ENCODE peak calls at places on chromosomes 7 and 10, in seven cellular contexts. E is kidney, Y is endodermal cell, O is AG09309, P is esophagus squamous epithelium, F is HFF-Myc, A is endothelial cell of umbilical vein. V is an unnamed sample.

GRCh38 chr7:28272461-28272877 is 91.9 kb upstream of the JAZF1 start:
- DNase-seq in E (no peak), Y (peak; percentile 83), O (peak; percentile 18), P (no peak), F (peak; percentile 5), A (peak; percentile 51), V (peak; percentile 36)

GRCh38 chr10:15313844-15314243 is 57.2 kb downstream of the FAM171A1 start:
- DNase-seq in E (no peak), Y (no peak), O (no peak), P (no peak), F (no peak), A (peak; percentile 84), V (no peak)

GRCh38 chr10:86962981-86963310 is 4.5 kb downstream of the SNCG start:
- DNase-seq in E (no peak), Y (no peak), O (no peak), P (no peak), F (no peak), A (no peak), V (no peak)

GRCh38 chr10:31961675-31962074 is 33.0 kb upstream of the ARHGAP12 start:
- DNase-seq in E (no peak), Y (no peak), O (peak; percentile 65), P (no peak), F (peak; percentile 39), A (no peak), V (no peak)

GRCh38 chr10:104117839-104118323 is 4.1 kb upstream of the SFR1 start:
- DNase-seq in E (no peak), Y (no peak), O (no peak), P (no peak), F (no peak), A (no peak), V (no peak)

GRCh38 chr7:16417958-16418357 is 3.4 kb downstream of the CRPPA start:
- DNase-seq in E (no peak), Y (no peak), O (no peak), P (no peak), F (no peak), A (no peak), V (no peak)

GRCh38 chr7:27178366-27178765 is 4.2 kb upstream of the HOXA10 start:
- DNase-seq in E (no peak), Y (peak; percentile 36), O (no peak), P (no peak), F (no peak), A (peak; percentile 60), V (no peak)

GRCh38 chr7:50411333-50412028 is 38.7 kb downstream of the FIGNL1 start:
- DNase-seq in E (no peak), Y (no peak), O (no peak), P (no peak), F (no peak), A (no peak), V (no peak)

GRCh38 chr10:44696496-44696895 is 214.6 kb upstream of the TMEM72 start:
- DNase-seq in E (no peak), Y (no peak), O (peak; percentile 88), P (no peak), F (peak; percentile 84), A (no peak), V (peak; percentile 93)

GRCh38 chr7:118311121-118311803 is 86.8 kb downstream of the ANKRD7 start:
- DNase-seq in E (no peak), Y (no peak), O (no peak), P (no peak), F (no peak), A (no peak), V (peak; percentile 15)

GRCh38 chr10:69835875-69836727 is 34.4 kb downstream of the COL13A1 start:
- DNase-seq in E (no peak), Y (no peak), O (no peak), P (no peak), F (no peak), A (no peak), V (no peak)

GRCh38 chr10:71259815-71260501 is 47.6 kb downstream of the UNC5B start:
- DNase-seq in E (peak; percentile 81), Y (no peak), O (no peak), P (no peak), F (no peak), A (no peak), V (no peak)

GRCh38 chr10:120970595-120971529 is 119.7 kb downstream of the WDR11 start:
- DNase-seq in E (no peak), Y (no peak), O (no peak), P (no peak), F (no peak), A (no peak), V (no peak)

GRCh38 chr7:4479367-4480039 is 202.6 kb upstream of the FOXK1 start:
- DNase-seq in E (no peak), Y (peak; percentile 85), O (no peak), P (no peak), F (peak; percentile 3), A (peak; percentile 41), V (peak; percentile 28)

GRCh38 chr7:121544726-121545125 is 148.6 kb upstream of the FAM3C start:
- DNase-seq in E (no peak), Y (peak; percentile 63), O (peak; percentile 84), P (no peak), F (peak; percentile 83), A (peak; percentile 96), V (peak; percentile 95)

GRCh38 chr7:946256-946996 is 8.1 kb downstream of the ADAP1 start:
- DNase-seq in E (peak; percentile 79), Y (no peak), O (no peak), P (no peak), F (no peak), A (no peak), V (no peak)

GRCh38 chr10:89535185-89536012 is at the start of gene SLC16A12:
- DNase-seq in E (peak; percentile 79), Y (peak; percentile 90), O (no peak), P (no peak), F (no peak), A (no peak), V (no peak)

GRCh38 chr10:60376953-60377352 is 12.7 kb downstream of the ANK3 start:
- DNase-seq in E (no peak), Y (no peak), O (no peak), P (no peak), F (no peak), A (no peak), V (no peak)

GRCh38 chr7:27714831-27715444 is 25.0 kb upstream of the TAX1BP1 start:
- DNase-seq in E (no peak), Y (no peak), O (no peak), P (no peak), F (no peak), A (peak; percentile 96), V (no peak)

GRCh38 chr10:114544045-114544659 is 113.9 kb downstream of the ABLIM1 start:
- DNase-seq in E (peak; percentile 82), Y (no peak), O (no peak), P (peak; percentile 30), F (no peak), A (no peak), V (no peak)

GRCh38 chr7:101896312-101896711 is 78.9 kb downstream of the CUX1 start:
- DNase-seq in E (no peak), Y (no peak), O (no peak), P (no peak), F (no peak), A (no peak), V (no peak)

DNA sequence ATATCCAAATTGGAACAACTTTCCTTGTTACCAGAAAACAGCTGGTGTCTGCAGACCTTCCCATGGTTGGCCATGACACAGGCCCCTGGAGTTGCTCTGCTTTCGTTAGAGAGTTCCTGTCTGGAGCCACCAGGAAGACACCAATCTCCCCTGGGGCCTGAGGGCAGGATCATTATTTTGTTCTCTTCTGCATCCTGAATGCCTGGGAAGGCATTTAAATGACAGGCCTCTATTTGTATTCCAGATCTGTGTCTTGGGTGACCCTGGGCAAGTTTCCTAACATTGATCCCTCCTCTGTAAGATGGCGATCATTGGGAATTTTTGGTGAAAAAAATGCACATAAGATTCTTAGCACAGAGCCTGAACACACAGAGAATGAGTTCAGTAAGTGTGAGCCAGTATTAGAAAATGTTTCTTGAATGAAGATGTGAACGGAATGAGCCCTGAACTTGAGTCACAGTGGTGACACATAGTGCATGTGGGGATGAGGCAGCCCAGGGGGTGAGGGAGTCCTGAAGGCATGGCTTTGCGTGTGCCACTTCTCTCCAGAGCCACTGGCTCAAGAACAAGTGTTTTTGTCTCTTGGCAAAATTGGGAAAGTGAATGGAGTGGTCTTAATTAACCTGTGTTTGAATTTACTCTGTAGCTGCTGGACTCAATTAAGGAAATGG is 28.4 kb downstream of the BMPER start:
- DNase-seq in E (no peak), Y (no peak), O (peak; percentile 67), P (no peak), F (peak; percentile 46), A (no peak), V (peak; percentile 6)
- TF ChIP-seq CTCF in E (no peak), Y (no peak), O (no peak), P (no peak), F (no peak), A (no peak), V (no peak)

GRCh38 chr7:116526897-116527296 is 2.1 kb downstream of the CAV1 start:
- DNase-seq in E (no peak), Y (no peak), O (no peak), P (no peak), F (no peak), A (peak; percentile 45), V (no peak)
- H3K4me3 ChIP-seq in E (no peak overlapping the region), Y (peak overlapping the region; percentile 90), O (peak overlapping the region; percentile 98), P (peak overlapping the region; percentile 56), F (peak overlapping the region; percentile 96), A (peak overlapping the region; percentile 90), V (peak overlapping the region; percentile 79)

GRCh38 chr7:46129831-46130230 is 208.8 kb upstream of the IGFBP3 start:
- DNase-seq in E (no peak), Y (no peak), O (no peak), P (no peak), F (no peak), A (no peak), V (no peak)
- TF ChIP-seq CTCF in E (no peak), Y (no peak), O (peak; percentile 50), P (no peak), F (no peak), A (no peak), V (no peak)

GRCh38 chr10:84429926-84430520 is 101.6 kb downstream of the CCSER2 start:
- DNase-seq in E (no peak), Y (peak; percentile 94), O (no peak), P (no peak), F (peak; percentile 26), A (peak; percentile 73), V (no peak)
- H3K4me3 ChIP-seq in E (no peak overlapping the region), Y (no peak overlapping the region), O (no peak overlapping the region), P (no peak overlapping the region), F (no peak overlapping the region), A (no peak overlapping the region), V (no peak overlapping the region)

V was measured in astrocyte of the cerebellum.